ENCODE peak calls at places on chromosomes 11 and 22, in four cellular contexts. X is right lobe of liver, O is tibial nerve, G is A549. A is an unnamed sample.

GRCh38 chr22:20998411-20999336 is 3.2 kb downstream of the THAP7 start:
- DNase-seq in O (no peak), X (no peak), G (no peak), A (no peak)

GRCh38 chr22:31556627-31557203 is 60.4 kb downstream of the SFI1 start:
- DNase-seq in O (no peak), G (peak; percentile 16), X (no peak), A (no peak)

GRCh38 chr11:47992959-47993820 is 12.8 kb downstream of the PTPRJ start:
- DNase-seq in O (no peak), X (peak; percentile 19), G (peak; percentile 95), A (peak; percentile 39)

GRCh38 chr11:115544422-115544821 is 40.2 kb upstream of the CADM1 start:
- DNase-seq in X (no peak), G (no peak), O (no peak), A (no peak)

GRCh38 chr11:31795706-31796522 is 15.2 kb downstream of the PAX6 start:
- DNase-seq in X (no peak), O (no peak), G (no peak), A (no peak)

GRCh38 chr11:44659641-44660040 is 67.1 kb upstream of the TSPAN18 start:
- DNase-seq in G (no peak), O (no peak), X (no peak), A (no peak)

GRCh38 chr11:59759900-59760299 is 4.7 kb downstream of the STX3 start:
- DNase-seq in G (no peak), O (no peak), X (no peak), A (no peak)

GRCh38 chr11:69217276-69218105 is 61.8 kb downstream of the SMIM38 start:
- DNase-seq in O (no peak), G (no peak), X (peak; percentile 34), A (no peak)

GRCh38 chr22:41699264-41700104 is at the start of gene MEI1:
- DNase-seq in O (peak; percentile 64), G (peak; percentile 25), X (peak; percentile 87), A (peak; percentile 96)

GRCh38 chr22:28410050-28410816 is 269.4 kb downstream of the TTC28 start:
- DNase-seq in X (no peak), O (no peak), G (no peak), A (no peak)

GRCh38 chr11:62599909-62600308 is 1.8 kb downstream of the MTA2 start:
- DNase-seq in O (no peak), G (no peak), X (no peak), A (no peak)

GRCh38 chr22:17728786-17729185 is 45.5 kb downstream of the BID start:
- DNase-seq in O (no peak), G (no peak), X (no peak), A (no peak)

GRCh38 chr22:20128902-20129746 is 2.5 kb upstream of the ZDHHC8 start:
- DNase-seq in G (peak; percentile 46), O (no peak), X (peak; percentile 90), A (no peak)

GRCh38 chr22:19892249-19892879 is 37.7 kb upstream of the GNB1L start:
- DNase-seq in O (no peak), G (no peak), X (no peak), A (no peak)

GRCh38 chr11:123579482-123579812 is 75.0 kb downstream of the SCN3B start:
- DNase-seq in O (no peak), G (no peak), X (no peak), A (no peak)

GRCh38 chr11:19380375-19380774 is 139.6 kb upstream of the E2F8 start:
- DNase-seq in X (no peak), G (peak; percentile 77), O (no peak), A (no peak)

GRCh38 chr22:20530368-20531153 is 23.2 kb downstream of the MED15 start:
- DNase-seq in O (no peak), X (peak; percentile 40), G (peak; percentile 66), A (no peak)

GRCh38 chr11:12212181-12212820 is 101.9 kb downstream of the MICAL2 start:
- DNase-seq in X (no peak), O (no peak), G (no peak), A (peak; percentile 6)

GRCh38 chr11:100908746-100909145 is 220.9 kb downstream of the PGR start:
- DNase-seq in G (no peak), X (no peak), O (no peak), A (no peak)

GRCh38 chr11:14908214-14908880 is 16.3 kb upstream of the CYP2R1 start:
- DNase-seq in G (peak; percentile 64), X (no peak), O (no peak), A (no peak)

GRCh38 chr22:49608228-49608627 is 219.4 kb downstream of the BRD1 start:
- DNase-seq in G (no peak), O (no peak), X (peak; percentile 27), A (peak; percentile 64)

GRCh38 chr11:57458410-57459111 is 1.8 kb upstream of the RTN4RL2 start:
- DNase-seq in O (no peak), G (peak; percentile 71), X (peak; percentile 82), A (peak; percentile 82)

GRCh38 chr11:66219846-66220565 is 48.4 kb upstream of the RAB1B start:
- DNase-seq in G (no peak), X (peak; percentile 8), O (no peak), A (no peak)

GRCh38 chr11:73645570-73645969 is 811 bp upstream of the PLEKHB1 start:
- DNase-seq in O (no peak), X (no peak), G (no peak), A (no peak)
- H3K4me3 ChIP-seq in O (no peak overlapping the region), X (no peak overlapping the region), G (no peak overlapping the region), A (no peak overlapping the region)

GRCh38 chr11:94767701-94768601 is at the start of gene AMOTL1:
- DNase-seq in O (peak; percentile 80), G (peak; percentile 74), X (peak; percentile 93), A (peak; percentile 92)
- H3K4me3 ChIP-seq in O (peak within 1 kb of the TSS; percentile 92), G (peak within 1 kb of the TSS; percentile 73), X (peak within 1 kb of the TSS; percentile 70), A (peak within 1 kb of the TSS; percentile 50)

GRCh38 chr22:37931893-37932389 is 21.5 kb downstream of the C22orf23 start:
- DNase-seq in X (no peak), G (no peak), O (no peak), A (no peak)
- H3K4me3 ChIP-seq in X (no peak overlapping the region), G (no peak overlapping the region), O (no peak overlapping the region), A (no peak overlapping the region)

GRCh38 chr11:1389103-1389931 is 417 bp upstream of the BRSK2 start:
- DNase-seq in X (peak; percentile 96), G (peak; percentile 96), O (peak; percentile 96), A (peak; percentile 98)

GRCh38 chr11:1387521-1387920 is 2.2 kb upstream of the BRSK2 start:
- DNase-seq in O (no peak), G (no peak), X (no peak), A (peak; percentile 74)

GRCh38 chr11:1389932-1390587 is at the start of gene BRSK2:
- DNase-seq in G (no peak), X (no peak), O (no peak), A (no peak)

GRCh38 chr11:1388763-1389102 is 1.0 kb upstream of the BRSK2 start:
- DNase-seq in O (no peak), X (no peak), G (no peak), A (no peak)

GRCh38 chr11:1387961-1388762 is 1.6 kb upstream of the BRSK2 start:
- DNase-seq in G (peak; percentile 50), O (no peak), X (no peak), A (no peak)
- H3K4me3 ChIP-seq in G (peak overlapping the region; percentile 60), O (no peak overlapping the region), X (no peak overlapping the region), A (peak overlapping the region; percentile 49)

DNA sequence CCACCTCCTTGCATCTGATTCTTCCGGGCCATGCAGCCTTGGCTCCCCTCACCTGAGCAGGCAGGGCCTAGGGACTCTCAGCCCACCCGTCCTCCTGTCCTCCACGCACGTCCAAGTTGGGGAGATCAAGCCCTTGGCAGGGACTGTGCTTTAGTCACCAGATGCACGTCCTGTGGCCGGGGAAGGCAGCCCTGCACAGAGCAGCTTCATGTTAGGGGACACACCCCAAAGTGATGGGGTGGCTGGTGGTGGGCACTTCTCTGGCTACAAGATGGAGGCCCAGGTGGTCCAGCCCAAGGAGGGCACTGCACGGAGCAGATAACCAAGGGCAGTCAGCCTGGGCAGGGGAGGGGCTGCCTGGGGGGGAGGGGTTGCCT is 1.2 kb downstream of the MUC5B start:
- DNase-seq in G (peak; percentile 27), O (no peak), X (no peak), A (peak; percentile 47)
- H3K4me3 ChIP-seq in G (peak overlapping the region; percentile 6), O (no peak overlapping the region), X (no peak overlapping the region), A (no peak overlapping the region)

DNA sequence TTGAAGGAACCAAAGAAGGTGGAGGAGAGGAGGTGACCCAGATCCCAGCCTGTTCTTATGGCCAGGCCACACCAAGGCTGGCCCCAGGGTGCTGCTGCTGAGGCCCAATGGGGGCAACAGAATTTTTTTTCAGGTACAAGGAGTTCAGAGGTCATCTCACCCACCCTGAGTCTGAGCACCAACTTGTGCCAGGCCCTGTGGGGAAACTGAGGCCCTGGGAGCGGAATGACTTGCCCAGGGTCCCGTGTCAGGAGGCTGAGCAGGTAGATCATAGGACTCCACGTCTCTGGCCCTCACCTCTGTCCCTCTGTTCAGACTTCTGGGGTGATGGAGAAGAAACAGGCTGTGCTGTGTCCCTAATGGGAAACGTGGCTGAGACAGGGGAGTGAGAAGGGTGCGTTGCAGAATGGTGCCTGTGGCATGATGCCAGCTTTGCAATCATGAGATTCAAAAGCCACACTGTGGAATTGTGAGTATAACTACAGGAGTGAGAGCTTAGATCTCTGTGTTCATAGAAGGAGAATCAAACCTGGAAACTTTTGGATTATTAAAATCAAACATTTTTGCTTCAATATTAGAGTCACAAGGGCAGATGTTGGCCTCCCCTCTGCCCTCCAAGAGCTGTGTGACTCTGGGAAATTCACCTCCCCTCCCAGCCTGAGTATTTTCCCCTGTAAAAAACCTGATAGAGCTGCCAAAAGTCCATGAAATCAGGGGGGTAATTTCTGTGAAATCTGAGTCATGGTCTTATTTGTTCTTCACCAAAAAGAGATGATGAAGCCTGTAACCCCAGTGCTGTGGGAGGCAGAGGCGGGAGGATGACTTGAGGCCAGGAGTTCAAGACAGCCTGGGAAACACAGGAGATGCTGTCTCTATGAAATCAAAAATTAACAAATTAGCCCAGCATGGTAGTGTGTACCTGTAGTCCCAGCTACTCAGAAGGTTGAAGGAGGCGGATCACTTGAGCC is 874 bp downstream of the APOL1 start:
- DNase-seq in X (no peak), G (no peak), O (no peak), A (no peak)
- H3K4me3 ChIP-seq in X (peak overlapping the region; percentile 77), G (no peak overlapping the region), O (peak overlapping the region; percentile 7), A (peak overlapping the region; percentile 62)

GRCh38 chr11:128509990-128510389 is 77.4 kb downstream of the ETS1 start:
- DNase-seq in X (no peak), O (no peak), G (peak; percentile 42), A (no peak)

GRCh38 chr11:128506999-128507591 is 80.3 kb downstream of the ETS1 start:
- DNase-seq in G (peak; percentile 86), O (peak; percentile 53), X (peak; percentile 61), A (no peak)

GRCh38 chr11:128508785-128509518 is 78.4 kb downstream of the ETS1 start:
- DNase-seq in X (no peak), O (no peak), G (peak; percentile 74), A (no peak)

GRCh38 chr11:128506384-128506783 is 81.0 kb downstream of the ETS1 start:
- DNase-seq in G (no peak), X (no peak), O (no peak), A (no peak)

DNA sequence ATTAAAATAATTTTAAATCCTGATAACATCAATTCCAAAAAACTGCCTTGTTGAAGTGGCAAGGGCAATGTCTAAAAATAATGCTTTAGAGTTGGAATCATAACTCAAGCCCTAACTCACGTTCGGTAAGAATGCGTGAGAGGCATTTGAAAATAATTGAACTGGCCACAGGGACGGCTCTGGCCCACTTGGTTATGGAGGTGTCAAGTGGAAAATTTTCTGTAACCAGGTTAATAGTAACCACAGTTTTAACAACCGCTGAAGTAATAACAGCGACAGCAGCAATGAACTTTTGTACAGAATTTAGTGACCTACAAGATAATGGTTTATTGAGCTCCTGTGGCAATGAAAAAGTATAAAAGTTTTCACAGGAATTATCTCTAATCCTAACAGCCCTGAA is 79.4 kb downstream of the ETS1 start:
- DNase-seq in X (no peak), G (no peak), O (no peak), A (no peak)
- H3K4me3 ChIP-seq in X (no peak overlapping the region), G (peak overlapping the region; percentile 39), O (no peak overlapping the region), A (no peak overlapping the region)